ENCODE peak calls at places on chromosomes 3 and 15, in six cellular contexts. One of them, this sample, is unnamed.

GRCh38 chr3:75768303-75769017 is 16.9 kb downstream of the ZNF717 start:
- DNase-seq in AG04450: no peak
- DNase-seq in CD4-positive, alpha-beta T cell: no peak
- DNase-seq in fibroblast of lung: no peak
- DNase-seq in sigmoid colon: no peak
- DNase-seq in prostate gland: no peak
- DNase-seq in this sample: no peak

GRCh38 chr3:81829946-81830345 is 68.5 kb upstream of the GBE1 start:
- DNase-seq in prostate gland: no peak
- DNase-seq in sigmoid colon: no peak
- DNase-seq in fibroblast of lung: no peak
- DNase-seq in AG04450: no peak
- DNase-seq in CD4-positive, alpha-beta T cell: no peak
- DNase-seq in this sample: no peak

GRCh38 chr3:195040094-195040493 is 230.9 kb downstream of the XXYLT1 start:
- DNase-seq in AG04450: no peak
- DNase-seq in CD4-positive, alpha-beta T cell: no peak
- DNase-seq in prostate gland: no peak
- DNase-seq in sigmoid colon: no peak
- DNase-seq in fibroblast of lung: no peak
- DNase-seq in this sample: no peak

GRCh38 chr3:50303038-50303815 is at the start of gene HYAL1:
- DNase-seq in AG04450: no peak
- DNase-seq in CD4-positive, alpha-beta T cell: no peak
- DNase-seq in sigmoid colon: peak; percentile 83
- DNase-seq in fibroblast of lung: no peak
- DNase-seq in prostate gland: no peak
- DNase-seq in this sample: peak; percentile 77

GRCh38 chr3:28726840-28727239 is 378.2 kb upstream of the AZI2 start:
- DNase-seq in AG04450: no peak
- DNase-seq in sigmoid colon: no peak
- DNase-seq in prostate gland: no peak
- DNase-seq in CD4-positive, alpha-beta T cell: no peak
- DNase-seq in fibroblast of lung: peak; percentile 14
- DNase-seq in this sample: peak; percentile 20

GRCh38 chr3:179880868-179881267 is 155.9 kb downstream of the PEX5L start:
- DNase-seq in AG04450: no peak
- DNase-seq in sigmoid colon: no peak
- DNase-seq in CD4-positive, alpha-beta T cell: no peak
- DNase-seq in prostate gland: no peak
- DNase-seq in fibroblast of lung: no peak
- DNase-seq in this sample: no peak

GRCh38 chr3:132001036-132001435 is 33.8 kb downstream of the CPNE4 start:
- DNase-seq in fibroblast of lung: no peak
- DNase-seq in prostate gland: no peak
- DNase-seq in sigmoid colon: no peak
- DNase-seq in CD4-positive, alpha-beta T cell: no peak
- DNase-seq in AG04450: no peak
- DNase-seq in this sample: no peak

GRCh38 chr3:43606274-43606673 is 15.5 kb downstream of the ANO10 start:
- DNase-seq in prostate gland: no peak
- DNase-seq in AG04450: no peak
- DNase-seq in sigmoid colon: no peak
- DNase-seq in fibroblast of lung: no peak
- DNase-seq in CD4-positive, alpha-beta T cell: no peak
- DNase-seq in this sample: no peak

GRCh38 chr3:178847170-178847569 is 224.4 kb downstream of the ZMAT3 start:
- DNase-seq in fibroblast of lung: peak; percentile 36
- DNase-seq in prostate gland: no peak
- DNase-seq in sigmoid colon: no peak
- DNase-seq in CD4-positive, alpha-beta T cell: no peak
- DNase-seq in AG04450: no peak
- DNase-seq in this sample: no peak

GRCh38 chr3:32153414-32154016 is 47.1 kb downstream of the GPD1L start:
- DNase-seq in sigmoid colon: no peak
- DNase-seq in fibroblast of lung: no peak
- DNase-seq in prostate gland: no peak
- DNase-seq in CD4-positive, alpha-beta T cell: no peak
- DNase-seq in AG04450: no peak
- DNase-seq in this sample: no peak

GRCh38 chr3:44729384-44729910 is at the start of gene ZNF501:
- DNase-seq in AG04450: peak; percentile 67
- DNase-seq in fibroblast of lung: peak; percentile 93
- DNase-seq in prostate gland: peak; percentile 92
- DNase-seq in CD4-positive, alpha-beta T cell: peak; percentile 79
- DNase-seq in sigmoid colon: peak; percentile 97
- DNase-seq in this sample: peak; percentile 91

GRCh38 chr3:10600159-10601125 is 95.1 kb upstream of the ATP2B2 start:
- DNase-seq in sigmoid colon: no peak
- DNase-seq in fibroblast of lung: peak; percentile 50
- DNase-seq in CD4-positive, alpha-beta T cell: no peak
- DNase-seq in AG04450: no peak
- DNase-seq in prostate gland: no peak
- DNase-seq in this sample: no peak

GRCh38 chr3:140288575-140288974 is 353.6 kb downstream of the CLSTN2 start:
- DNase-seq in AG04450: no peak
- DNase-seq in sigmoid colon: no peak
- DNase-seq in prostate gland: no peak
- DNase-seq in fibroblast of lung: peak; percentile 65
- DNase-seq in CD4-positive, alpha-beta T cell: no peak
- DNase-seq in this sample: no peak

GRCh38 chr3:33663042-33663441 is 55.0 kb downstream of the CLASP2 start:
- DNase-seq in sigmoid colon: no peak
- DNase-seq in prostate gland: no peak
- DNase-seq in CD4-positive, alpha-beta T cell: no peak
- DNase-seq in fibroblast of lung: no peak
- DNase-seq in AG04450: no peak
- DNase-seq in this sample: no peak

GRCh38 chr15:23073890-23074631 is 34.7 kb upstream of the TUBGCP5 start:
- DNase-seq in fibroblast of lung: no peak
- DNase-seq in AG04450: no peak
- DNase-seq in CD4-positive, alpha-beta T cell: no peak
- DNase-seq in prostate gland: peak; percentile 59
- DNase-seq in sigmoid colon: no peak
- DNase-seq in this sample: no peak

GRCh38 chr15:82680200-82681102 is 29.2 kb downstream of the AP3B2 start:
- DNase-seq in sigmoid colon: peak; percentile 50
- DNase-seq in AG04450: no peak
- DNase-seq in prostate gland: peak; percentile 81
- DNase-seq in CD4-positive, alpha-beta T cell: peak; percentile 79
- DNase-seq in fibroblast of lung: no peak
- DNase-seq in this sample: no peak

GRCh38 chr3:197549261-197549885 is 6.4 kb downstream of the BDH1 start:
- DNase-seq in CD4-positive, alpha-beta T cell: no peak
- DNase-seq in prostate gland: no peak
- DNase-seq in AG04450: no peak
- DNase-seq in sigmoid colon: no peak
- DNase-seq in fibroblast of lung: no peak
- DNase-seq in this sample: no peak

DNA sequence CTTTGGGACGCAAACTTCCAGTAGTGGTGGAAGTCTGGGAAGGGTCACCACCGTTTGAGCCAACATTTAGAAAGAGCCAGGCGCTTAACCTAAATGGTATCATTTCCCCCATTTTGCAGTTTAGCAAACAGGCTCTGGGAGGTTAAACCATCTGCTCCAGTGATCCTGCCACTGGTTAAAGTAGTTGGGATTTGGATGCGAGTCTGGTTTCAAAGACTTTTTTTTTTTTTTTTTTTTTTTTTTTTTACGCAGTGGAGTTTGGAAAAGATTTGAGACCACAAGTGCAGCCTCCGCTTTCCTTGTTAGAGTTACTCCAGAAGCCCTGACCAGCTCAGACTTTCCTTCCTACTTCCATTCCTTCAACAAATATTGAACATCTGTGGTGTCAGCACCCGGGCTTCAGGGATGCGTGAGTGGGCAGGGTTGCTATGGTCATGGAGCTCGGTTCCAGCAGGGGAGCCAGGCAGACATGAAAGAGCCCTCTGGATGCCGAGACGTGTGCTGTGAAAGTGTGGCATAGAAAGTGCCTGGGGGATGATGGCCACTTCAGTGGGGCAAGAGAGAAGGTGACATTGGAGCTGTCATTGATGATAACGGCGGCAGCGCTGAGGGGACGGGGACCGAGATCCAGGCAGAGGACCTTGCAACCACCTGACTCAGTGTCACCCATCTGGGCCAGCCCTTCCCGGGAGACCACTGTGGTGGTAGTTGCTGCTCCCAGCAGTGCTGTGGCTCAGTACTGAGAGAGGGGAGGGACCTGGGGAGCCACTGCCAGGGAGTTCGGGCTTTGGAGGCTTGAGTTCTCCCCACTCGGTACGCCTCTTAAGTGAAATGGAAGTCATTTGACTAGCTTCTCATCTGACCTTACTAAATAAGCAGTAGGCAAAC is 1.1 kb upstream of the RNU6-1 start:
- DNase-seq in sigmoid colon: peak; percentile 75
- DNase-seq in AG04450: no peak
- DNase-seq in CD4-positive, alpha-beta T cell: no peak
- DNase-seq in prostate gland: no peak
- DNase-seq in fibroblast of lung: peak; percentile 58
- DNase-seq in this sample: peak; percentile 45
- TF ChIP-seq CTCF in sigmoid colon: no peak
- TF ChIP-seq CTCF in AG04450: no peak
- TF ChIP-seq CTCF in CD4-positive, alpha-beta T cell: no peak
- TF ChIP-seq CTCF in prostate gland: no peak
- TF ChIP-seq CTCF in fibroblast of lung: no peak
- TF ChIP-seq CTCF in this sample: no peak

GRCh38 chr3:8491246-8491645 is 10.4 kb upstream of the LMCD1 start:
- DNase-seq in prostate gland: no peak
- DNase-seq in AG04450: no peak
- DNase-seq in fibroblast of lung: peak; percentile 31
- DNase-seq in sigmoid colon: no peak
- DNase-seq in CD4-positive, alpha-beta T cell: no peak
- DNase-seq in this sample: no peak

GRCh38 chr3:8490079-8490552 is 11.5 kb upstream of the LMCD1 start:
- DNase-seq in AG04450: peak; percentile 65
- DNase-seq in sigmoid colon: no peak
- DNase-seq in prostate gland: no peak
- DNase-seq in CD4-positive, alpha-beta T cell: no peak
- DNase-seq in fibroblast of lung: peak; percentile 98
- DNase-seq in this sample: no peak

GRCh38 chr3:8486945-8487344 is 14.7 kb upstream of the LMCD1 start:
- DNase-seq in CD4-positive, alpha-beta T cell: no peak
- DNase-seq in sigmoid colon: no peak
- DNase-seq in prostate gland: no peak
- DNase-seq in fibroblast of lung: peak; percentile 42
- DNase-seq in AG04450: no peak
- DNase-seq in this sample: no peak

GRCh38 chr3:8488436-8488835 is 13.2 kb upstream of the LMCD1 start:
- DNase-seq in AG04450: no peak
- DNase-seq in sigmoid colon: no peak
- DNase-seq in prostate gland: no peak
- DNase-seq in CD4-positive, alpha-beta T cell: no peak
- DNase-seq in fibroblast of lung: peak; percentile 59
- DNase-seq in this sample: no peak

DNA sequence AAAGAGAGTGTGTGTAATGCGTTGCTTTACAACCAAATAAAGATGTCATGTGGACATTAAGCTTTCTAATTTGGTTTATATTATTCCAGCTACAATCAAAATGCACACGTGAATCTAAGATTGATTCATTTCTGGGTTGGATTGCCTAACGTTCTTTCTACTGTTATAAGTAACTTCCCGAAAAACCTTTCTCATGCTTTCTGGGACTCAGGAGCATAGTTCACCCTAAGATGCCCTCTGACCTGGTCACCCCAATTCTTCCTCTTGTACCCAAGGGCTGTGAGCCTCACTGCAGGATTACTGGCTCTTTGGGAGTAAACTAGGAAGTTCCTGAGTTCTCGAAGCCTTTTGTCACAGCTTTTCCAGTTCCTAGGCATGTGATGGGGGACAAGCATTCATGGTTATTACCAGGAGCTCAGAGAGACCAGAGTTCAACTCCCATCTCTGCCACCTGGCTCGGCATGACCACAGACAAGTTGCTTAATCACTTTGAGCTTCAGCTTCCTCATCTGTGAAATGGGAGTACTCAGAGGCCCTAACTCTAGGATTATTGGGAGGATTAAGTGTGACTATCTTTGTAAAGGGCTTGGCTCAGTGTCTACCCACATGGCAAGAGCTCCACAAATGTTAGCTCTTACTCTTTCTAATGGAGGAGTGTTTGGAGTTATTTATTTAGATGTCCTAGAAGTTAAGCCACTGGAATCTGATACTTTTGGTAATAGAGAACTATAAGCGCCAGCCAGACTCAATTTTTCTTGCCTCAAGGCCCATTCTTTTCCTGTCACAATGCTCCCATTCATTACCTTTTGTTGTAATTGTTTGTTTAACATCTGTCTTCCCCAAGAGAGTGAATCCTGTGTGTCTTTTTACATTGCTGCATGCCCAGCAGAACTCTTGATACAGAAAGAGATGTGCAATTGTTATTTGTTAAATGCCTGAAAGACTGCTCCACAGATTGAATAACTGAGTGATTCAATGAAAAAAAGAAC is 12.5 kb upstream of the LMCD1 start:
- DNase-seq in prostate gland: no peak
- DNase-seq in fibroblast of lung: peak; percentile 42
- DNase-seq in AG04450: no peak
- DNase-seq in sigmoid colon: no peak
- DNase-seq in CD4-positive, alpha-beta T cell: no peak
- DNase-seq in this sample: no peak
- H3K27ac ChIP-seq in prostate gland: no peak overlapping the region
- H3K27ac ChIP-seq in fibroblast of lung: peak overlapping the region; percentile 61
- H3K27ac ChIP-seq in AG04450: no peak overlapping the region
- H3K27ac ChIP-seq in sigmoid colon: no peak overlapping the region
- H3K27ac ChIP-seq in CD4-positive, alpha-beta T cell: no peak overlapping the region
- H3K27ac ChIP-seq in this sample: peak overlapping the region; percentile 13

GRCh38 chr3:16304065-16305010 is 39.3 kb downstream of the OXNAD1 start:
- DNase-seq in sigmoid colon: no peak
- DNase-seq in prostate gland: no peak
- DNase-seq in CD4-positive, alpha-beta T cell: no peak
- DNase-seq in fibroblast of lung: no peak
- DNase-seq in AG04450: no peak
- DNase-seq in this sample: no peak
- TF ChIP-seq CTCF in sigmoid colon: no peak
- TF ChIP-seq CTCF in prostate gland: no peak
- TF ChIP-seq CTCF in CD4-positive, alpha-beta T cell: no peak
- TF ChIP-seq CTCF in fibroblast of lung: no peak
- TF ChIP-seq CTCF in AG04450: no peak
- TF ChIP-seq CTCF in this sample: no peak

GRCh38 chr15:76994971-76995945 is at the start of gene PSTPIP1:
- DNase-seq in AG04450: no peak
- DNase-seq in sigmoid colon: peak; percentile 68
- DNase-seq in CD4-positive, alpha-beta T cell: peak; percentile 72
- DNase-seq in prostate gland: no peak
- DNase-seq in fibroblast of lung: no peak
- DNase-seq in this sample: no peak

GRCh38 chr15:76991741-76992645 is 2.9 kb upstream of the PSTPIP1 start:
- DNase-seq in fibroblast of lung: no peak
- DNase-seq in prostate gland: no peak
- DNase-seq in AG04450: no peak
- DNase-seq in sigmoid colon: peak; percentile 73
- DNase-seq in CD4-positive, alpha-beta T cell: no peak
- DNase-seq in this sample: peak; percentile 38

GRCh38 chr15:76994496-76994895 is 430 bp upstream of the PSTPIP1 start:
- DNase-seq in fibroblast of lung: no peak
- DNase-seq in CD4-positive, alpha-beta T cell: no peak
- DNase-seq in sigmoid colon: no peak
- DNase-seq in prostate gland: no peak
- DNase-seq in AG04450: no peak
- DNase-seq in this sample: no peak

GRCh38 chr15:76993114-76993715 is 1.7 kb upstream of the PSTPIP1 start:
- DNase-seq in fibroblast of lung: no peak
- DNase-seq in sigmoid colon: peak; percentile 40
- DNase-seq in prostate gland: no peak
- DNase-seq in CD4-positive, alpha-beta T cell: no peak
- DNase-seq in AG04450: no peak
- DNase-seq in this sample: no peak

GRCh38 chr15:76994001-76994400 is 925 bp upstream of the PSTPIP1 start:
- DNase-seq in prostate gland: no peak
- DNase-seq in fibroblast of lung: no peak
- DNase-seq in sigmoid colon: peak; percentile 67
- DNase-seq in AG04450: no peak
- DNase-seq in CD4-positive, alpha-beta T cell: peak; percentile 65
- DNase-seq in this sample: no peak
- H3K27ac ChIP-seq in prostate gland: no peak overlapping the region
- H3K27ac ChIP-seq in fibroblast of lung: no peak overlapping the region
- H3K27ac ChIP-seq in sigmoid colon: no peak overlapping the region
- H3K27ac ChIP-seq in AG04450: no peak overlapping the region
- H3K27ac ChIP-seq in CD4-positive, alpha-beta T cell: peak overlapping the region; percentile 88
- H3K27ac ChIP-seq in this sample: no peak overlapping the region